ENCODE peak calls at places on chromosomes 3 and 15, in ten cellular contexts. V is activated CD8-positive, alpha-beta memory T cell treated with anti-CD3 and anti-CD28 coated beads for 24 hours; N is fibroblast of mammary gland; R is activated T-cell treated with anti-CD3 and anti-CD28 coated beads, Interleukin-2, amount 50 U/mL, for 72 hours; A is stimulated activated CD8-positive, alpha-beta memory T cell treated with anti-CD3 and anti-CD28 coated beads, Interleukin-4, amount 100 ng/mL, for 1 hour; D is NCI-H1930; Q is sigmoid colon; T is NCI-H2081; G is left lung; S is Daoy. M is an unnamed sample.

GRCh38 chr3:46987485-46988401 is 8.3 kb downstream of the NBEAL2 start:
- DNase-seq in R (peak), T (no peak), Q (no peak), N (no peak), S (peak), G (peak), A (peak), D (no peak), V (peak), M (peak)

GRCh38 chr3:113485161-113485609 is 29.8 kb downstream of the SPICE1 start:
- DNase-seq in Q (no peak), N (no peak), T (no peak), D (no peak), R (peak), V (no peak), A (no peak), S (no peak), G (peak), M (peak)

GRCh38 chr3:106683931-106684330 is 693.3 kb upstream of the CCDC54 start:
- DNase-seq in T (no peak), R (no peak), V (no peak), Q (no peak), D (no peak), S (no peak), A (no peak), N (no peak), G (no peak), M (no peak)

GRCh38 chr3:189324538-189325138 is 152.9 kb downstream of the TPRG1 start:
- DNase-seq in N (peak), T (peak), G (peak), S (peak), A (peak), R (peak), D (no peak), V (peak), Q (no peak), M (peak)

GRCh38 chr3:40725026-40725425 is 200.3 kb downstream of the ZNF621 start:
- DNase-seq in A (no peak), R (no peak), V (no peak), N (no peak), S (no peak), G (no peak), Q (no peak), T (peak), D (no peak), M (no peak)

GRCh38 chr15:78638658-78639314 is 2.2 kb downstream of the CHRNB4 start:
- DNase-seq in S (peak), G (no peak), D (peak), R (peak), A (no peak), T (peak), N (peak), Q (no peak), V (peak), M (peak)

GRCh38 chr15:31147456-31147855 is 45.9 kb upstream of the TRPM1 start:
- DNase-seq in D (no peak), Q (no peak), S (no peak), T (no peak), N (no peak), G (no peak), R (no peak), V (peak), A (no peak), M (no peak)

GRCh38 chr3:47758261-47759025 is 23.2 kb downstream of the SMARCC1 start:
- DNase-seq in V (no peak), R (no peak), G (no peak), T (no peak), A (no peak), D (no peak), S (no peak), Q (no peak), N (no peak), M (no peak)

GRCh38 chr3:169390310-169390731 is 273.2 kb downstream of the MECOM start:
- DNase-seq in S (peak), T (no peak), V (no peak), D (no peak), A (no peak), R (no peak), Q (no peak), G (no peak), N (no peak), M (no peak)

GRCh38 chr15:65033659-65034269 is 4.3 kb upstream of the MTFMT start:
- DNase-seq in Q (no peak), A (no peak), D (no peak), S (peak), V (no peak), R (no peak), T (peak), N (peak), G (no peak), M (no peak)

GRCh38 chr3:191268737-191269136 is 60.5 kb upstream of the CCDC50 start:
- DNase-seq in N (no peak), Q (no peak), G (no peak), S (no peak), V (no peak), T (no peak), A (no peak), R (no peak), D (no peak), M (no peak)

GRCh38 chr15:64149424-64150235 is 1.9 kb upstream of the SNX22 start:
- DNase-seq in D (no peak), T (peak), A (no peak), S (peak), Q (no peak), N (peak), V (no peak), R (peak), G (no peak), M (no peak)

GRCh38 chr3:107942244-107942643 is 148.6 kb downstream of the CD47 start:
- DNase-seq in S (peak), D (no peak), G (no peak), Q (no peak), A (no peak), T (no peak), N (peak), V (no peak), R (peak), M (no peak)

GRCh38 chr3:149120051-149120972 is 9.1 kb upstream of the HPS3 start:
- DNase-seq in Q (no peak), S (peak), A (no peak), R (peak), D (peak), V (no peak), T (peak), G (no peak), N (peak), M (no peak)

GRCh38 chr3:146680602-146681001 is 75.5 kb upstream of the PLSCR5 start:
- DNase-seq in V (no peak), T (peak), G (no peak), A (no peak), N (peak), R (no peak), Q (no peak), D (peak), S (no peak), M (no peak)

GRCh38 chr3:48656061-48656840 is 6.4 kb downstream of the CELSR3 start:
- DNase-seq in T (no peak), Q (peak), R (peak), D (no peak), A (peak), S (peak), G (peak), N (peak), V (peak), M (peak)

GRCh38 chr3:85254738-85255137 is 295.9 kb downstream of the CADM2 start:
- DNase-seq in G (no peak), N (no peak), S (no peak), Q (no peak), A (no peak), T (no peak), D (no peak), R (no peak), V (no peak), M (no peak)

M was measured in upper lobe of right lung.